ENCODE peak calls at places on chromosomes 16 and 17, in eight cellular contexts. One of them, this sample, is unnamed.
A peak's percentile ranks its signal among the peaks of the same experiment; 100 is the strongest.

GRCh38 chr16:89257757-89258465 is 40.4 kb downstream of the ZNF778 start:
- DNase-seq in bronchial epithelial cell: no peak
- DNase-seq in stomach: no peak
- DNase-seq in lower leg skin: no peak
- DNase-seq in MM.1S: no peak
- DNase-seq in right lobe of liver: no peak
- DNase-seq in fibroblast of lung: no peak
- DNase-seq in GM06990: no peak
- DNase-seq in this sample: no peak

GRCh38 chr16:10895053-10895946 is 18.3 kb downstream of the CIITA start:
- DNase-seq in lower leg skin: no peak
- DNase-seq in stomach: no peak
- DNase-seq in GM06990: no peak
- DNase-seq in bronchial epithelial cell: no peak
- DNase-seq in right lobe of liver: no peak
- DNase-seq in MM.1S: no peak
- DNase-seq in fibroblast of lung: peak; percentile 33
- DNase-seq in this sample: no peak

GRCh38 chr16:11404608-11405007 is 59.3 kb downstream of the RMI2 start:
- DNase-seq in bronchial epithelial cell: no peak
- DNase-seq in lower leg skin: no peak
- DNase-seq in right lobe of liver: no peak
- DNase-seq in stomach: no peak
- DNase-seq in fibroblast of lung: no peak
- DNase-seq in GM06990: no peak
- DNase-seq in MM.1S: no peak
- DNase-seq in this sample: no peak

GRCh38 chr17:16969931-16970906 is 1.7 kb downstream of the TNFRSF13B start:
- DNase-seq in lower leg skin: no peak
- DNase-seq in GM06990: peak; percentile 69
- DNase-seq in stomach: no peak
- DNase-seq in MM.1S: peak; percentile 92
- DNase-seq in fibroblast of lung: no peak
- DNase-seq in right lobe of liver: no peak
- DNase-seq in bronchial epithelial cell: no peak
- DNase-seq in this sample: no peak

GRCh38 chr17:77028900-77029299 is 111.9 kb upstream of the SEC14L1 start:
- DNase-seq in GM06990: no peak
- DNase-seq in bronchial epithelial cell: no peak
- DNase-seq in lower leg skin: no peak
- DNase-seq in stomach: no peak
- DNase-seq in right lobe of liver: no peak
- DNase-seq in MM.1S: no peak
- DNase-seq in fibroblast of lung: no peak
- DNase-seq in this sample: no peak

GRCh38 chr17:2214887-2215615 is 88.5 kb downstream of the SMG6 start:
- DNase-seq in fibroblast of lung: peak; percentile 90
- DNase-seq in MM.1S: peak; percentile 77
- DNase-seq in stomach: no peak
- DNase-seq in right lobe of liver: no peak
- DNase-seq in lower leg skin: no peak
- DNase-seq in bronchial epithelial cell: no peak
- DNase-seq in GM06990: no peak
- DNase-seq in this sample: no peak

GRCh38 chr16:57036315-57036714 is 47.0 kb downstream of the NLRC5 start:
- DNase-seq in right lobe of liver: no peak
- DNase-seq in fibroblast of lung: no peak
- DNase-seq in lower leg skin: no peak
- DNase-seq in stomach: no peak
- DNase-seq in GM06990: no peak
- DNase-seq in bronchial epithelial cell: no peak
- DNase-seq in MM.1S: no peak
- DNase-seq in this sample: peak; percentile 33

GRCh38 chr16:12754824-12755543 is 48.7 kb downstream of the CPPED1 start:
- DNase-seq in stomach: no peak
- DNase-seq in GM06990: no peak
- DNase-seq in lower leg skin: no peak
- DNase-seq in right lobe of liver: no peak
- DNase-seq in fibroblast of lung: no peak
- DNase-seq in bronchial epithelial cell: no peak
- DNase-seq in MM.1S: no peak
- DNase-seq in this sample: no peak

GRCh38 chr17:49548506-49549310 is 27.0 kb upstream of the NXPH3 start:
- DNase-seq in bronchial epithelial cell: peak; percentile 55
- DNase-seq in MM.1S: no peak
- DNase-seq in fibroblast of lung: peak; percentile 36
- DNase-seq in stomach: peak; percentile 55
- DNase-seq in lower leg skin: no peak
- DNase-seq in GM06990: no peak
- DNase-seq in right lobe of liver: no peak
- DNase-seq in this sample: no peak

GRCh38 chr16:964696-965395 is 5.9 kb downstream of the LMF1 start:
- DNase-seq in lower leg skin: no peak
- DNase-seq in fibroblast of lung: no peak
- DNase-seq in stomach: no peak
- DNase-seq in right lobe of liver: peak; percentile 41
- DNase-seq in bronchial epithelial cell: peak; percentile 30
- DNase-seq in MM.1S: no peak
- DNase-seq in GM06990: no peak
- DNase-seq in this sample: no peak

GRCh38 chr16:85046472-85046916 is 18.9 kb downstream of the KIAA0513 start:
- DNase-seq in right lobe of liver: no peak
- DNase-seq in MM.1S: no peak
- DNase-seq in fibroblast of lung: no peak
- DNase-seq in lower leg skin: no peak
- DNase-seq in bronchial epithelial cell: no peak
- DNase-seq in GM06990: no peak
- DNase-seq in stomach: no peak
- DNase-seq in this sample: no peak

GRCh38 chr16:50533317-50533716 is 14.9 kb upstream of the NKD1 start:
- DNase-seq in fibroblast of lung: no peak
- DNase-seq in right lobe of liver: peak; percentile 30
- DNase-seq in bronchial epithelial cell: no peak
- DNase-seq in stomach: no peak
- DNase-seq in MM.1S: no peak
- DNase-seq in lower leg skin: no peak
- DNase-seq in GM06990: no peak
- DNase-seq in this sample: no peak

GRCh38 chr17:63399856-63400255 is 46.2 kb downstream of the CYB561 start:
- DNase-seq in lower leg skin: peak; percentile 36
- DNase-seq in fibroblast of lung: peak; percentile 93
- DNase-seq in stomach: peak; percentile 40
- DNase-seq in MM.1S: no peak
- DNase-seq in right lobe of liver: no peak
- DNase-seq in bronchial epithelial cell: no peak
- DNase-seq in GM06990: no peak
- DNase-seq in this sample: no peak

GRCh38 chr17:50097455-50097854 is 2.3 kb downstream of the PDK2 start:
- DNase-seq in GM06990: no peak
- DNase-seq in fibroblast of lung: no peak
- DNase-seq in MM.1S: no peak
- DNase-seq in stomach: no peak
- DNase-seq in lower leg skin: no peak
- DNase-seq in right lobe of liver: no peak
- DNase-seq in bronchial epithelial cell: no peak
- DNase-seq in this sample: no peak

DNA sequence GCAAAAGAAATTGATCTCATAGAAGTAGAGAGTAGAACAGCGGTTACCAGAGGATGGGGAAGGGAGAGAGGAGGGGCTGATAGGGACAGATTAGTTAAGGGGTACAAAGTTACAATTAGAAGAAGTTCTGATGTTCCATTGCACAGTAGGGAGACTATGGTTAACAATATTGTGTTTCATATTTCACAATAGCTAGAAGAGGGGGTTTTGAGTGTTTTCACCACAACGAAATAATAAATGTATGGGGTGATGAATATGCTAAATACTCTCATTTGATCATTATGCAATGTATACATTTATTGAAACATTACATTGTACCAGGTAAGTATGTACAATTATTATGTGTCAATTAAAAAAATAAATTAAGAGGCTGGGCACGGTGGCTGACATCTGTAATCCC is 291.2 kb upstream of the KCNJ16 start:
- DNase-seq in stomach: no peak
- DNase-seq in bronchial epithelial cell: no peak
- DNase-seq in MM.1S: no peak
- DNase-seq in lower leg skin: no peak
- DNase-seq in right lobe of liver: no peak
- DNase-seq in fibroblast of lung: no peak
- DNase-seq in GM06990: no peak
- DNase-seq in this sample: no peak
- TF ChIP-seq CTCF in stomach: no peak
- TF ChIP-seq CTCF in bronchial epithelial cell: no peak
- TF ChIP-seq CTCF in MM.1S: no peak
- TF ChIP-seq CTCF in lower leg skin: no peak
- TF ChIP-seq CTCF in right lobe of liver: no peak
- TF ChIP-seq CTCF in fibroblast of lung: no peak
- TF ChIP-seq CTCF in GM06990: no peak
- TF ChIP-seq CTCF in this sample: no peak

DNA sequence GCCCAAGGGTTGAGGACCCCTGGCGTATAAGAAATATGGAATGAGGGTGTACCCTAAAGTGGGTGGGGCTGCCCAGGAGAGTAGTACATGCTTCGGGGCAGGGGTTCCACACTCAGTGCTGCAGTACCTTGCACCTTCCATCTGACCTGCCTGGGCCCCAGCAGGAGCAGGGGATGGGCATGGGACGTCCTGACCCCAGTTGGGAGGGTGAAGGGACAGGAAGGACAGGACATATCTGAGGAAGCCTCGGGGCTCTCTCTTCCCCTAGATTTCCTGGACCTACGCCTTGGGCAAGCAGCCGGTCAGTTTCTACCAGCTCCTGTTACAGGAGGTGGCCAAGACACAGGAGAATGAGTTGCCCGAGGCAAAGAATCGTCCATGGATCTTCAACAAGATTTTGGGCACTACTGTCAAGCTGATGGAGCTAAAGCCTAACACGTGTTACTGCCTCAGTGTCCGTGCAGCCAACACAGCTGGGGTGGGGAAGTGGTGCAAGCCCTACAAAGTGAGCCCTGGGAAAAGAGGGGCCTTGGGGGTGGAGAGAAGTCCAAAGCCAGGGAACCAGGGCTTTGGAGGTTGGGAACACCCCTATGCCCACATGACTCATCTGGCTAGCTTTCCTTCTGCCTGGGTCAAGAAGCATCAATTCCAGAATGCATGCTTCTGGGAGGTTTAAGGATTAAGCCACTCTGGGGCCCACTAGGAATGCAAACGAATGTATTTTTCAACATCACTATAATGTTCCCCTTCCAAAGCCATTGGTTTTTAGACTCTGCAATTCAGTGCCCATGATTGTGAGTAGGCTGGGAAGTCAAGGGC is 7.9 kb downstream of the FNDC8 start:
- DNase-seq in fibroblast of lung: peak; percentile 70
- DNase-seq in stomach: no peak
- DNase-seq in right lobe of liver: no peak
- DNase-seq in lower leg skin: no peak
- DNase-seq in GM06990: no peak
- DNase-seq in bronchial epithelial cell: no peak
- DNase-seq in MM.1S: no peak
- DNase-seq in this sample: no peak
- TF ChIP-seq CTCF in fibroblast of lung: no peak
- TF ChIP-seq CTCF in stomach: no peak
- TF ChIP-seq CTCF in right lobe of liver: no peak
- TF ChIP-seq CTCF in lower leg skin: no peak
- TF ChIP-seq CTCF in GM06990: no peak
- TF ChIP-seq CTCF in bronchial epithelial cell: no peak
- TF ChIP-seq CTCF in MM.1S: no peak
- TF ChIP-seq CTCF in this sample: no peak

DNA sequence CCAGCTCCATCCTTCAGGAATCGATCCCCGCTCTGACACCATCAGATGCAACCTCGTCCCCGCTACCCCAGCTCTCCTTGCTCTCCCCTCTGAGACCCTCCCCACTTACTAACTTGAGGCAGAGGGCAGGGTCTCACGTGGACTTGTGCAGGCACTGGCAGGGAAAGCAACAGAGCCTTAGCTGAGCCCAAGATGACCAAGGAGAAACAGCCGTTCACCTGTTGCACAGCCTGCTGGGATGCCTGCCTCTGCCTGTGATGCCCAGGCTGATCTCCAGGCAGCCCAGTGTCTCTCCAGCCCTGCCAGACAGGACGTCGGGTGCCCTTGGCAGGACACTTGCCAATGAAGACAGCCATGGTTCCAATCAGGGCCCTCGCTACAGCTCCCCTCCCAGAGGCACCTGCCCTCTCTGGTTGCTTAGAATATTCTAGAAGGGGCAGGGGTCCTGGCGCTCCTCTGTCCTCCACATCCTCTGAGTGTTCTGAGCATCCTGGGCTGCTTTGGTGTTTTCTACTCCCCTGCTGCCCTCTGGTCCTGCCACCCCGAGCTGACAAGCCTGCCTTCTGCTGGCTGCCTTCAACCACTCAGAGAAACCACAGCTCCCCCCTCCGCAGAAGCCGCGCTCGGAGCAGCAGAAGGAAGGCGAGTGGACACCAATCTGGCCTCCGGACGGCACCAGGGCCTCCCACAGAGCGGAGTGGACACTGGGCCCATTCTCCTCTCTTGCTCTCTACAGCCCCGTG is 6.7 kb downstream of the CEP295NL start:
- DNase-seq in right lobe of liver: no peak
- DNase-seq in bronchial epithelial cell: no peak
- DNase-seq in fibroblast of lung: no peak
- DNase-seq in MM.1S: no peak
- DNase-seq in GM06990: no peak
- DNase-seq in stomach: no peak
- DNase-seq in lower leg skin: no peak
- DNase-seq in this sample: no peak
- TF ChIP-seq CTCF in right lobe of liver: no peak
- TF ChIP-seq CTCF in bronchial epithelial cell: no peak
- TF ChIP-seq CTCF in fibroblast of lung: no peak
- TF ChIP-seq CTCF in MM.1S: no peak
- TF ChIP-seq CTCF in GM06990: no peak
- TF ChIP-seq CTCF in stomach: no peak
- TF ChIP-seq CTCF in lower leg skin: no peak
- TF ChIP-seq CTCF in this sample: no peak

GRCh38 chr17:8801135-8801840 is 2.1 kb upstream of the MFSD6L start:
- DNase-seq in bronchial epithelial cell: no peak
- DNase-seq in fibroblast of lung: no peak
- DNase-seq in right lobe of liver: no peak
- DNase-seq in lower leg skin: no peak
- DNase-seq in MM.1S: no peak
- DNase-seq in GM06990: no peak
- DNase-seq in stomach: no peak
- DNase-seq in this sample: no peak

GRCh38 chr17:8806206-8807069 is 7.3 kb upstream of the MFSD6L start:
- DNase-seq in stomach: no peak
- DNase-seq in lower leg skin: peak; percentile 0
- DNase-seq in fibroblast of lung: no peak
- DNase-seq in MM.1S: peak; percentile 82
- DNase-seq in right lobe of liver: no peak
- DNase-seq in bronchial epithelial cell: no peak
- DNase-seq in GM06990: no peak
- DNase-seq in this sample: no peak

GRCh38 chr17:8800656-8801055 is 1.5 kb upstream of the MFSD6L start:
- DNase-seq in GM06990: no peak
- DNase-seq in MM.1S: no peak
- DNase-seq in lower leg skin: no peak
- DNase-seq in bronchial epithelial cell: no peak
- DNase-seq in fibroblast of lung: no peak
- DNase-seq in right lobe of liver: no peak
- DNase-seq in stomach: no peak
- DNase-seq in this sample: no peak

GRCh38 chr17:8807070-8807550 is 7.9 kb upstream of the MFSD6L start:
- DNase-seq in stomach: no peak
- DNase-seq in GM06990: peak; percentile 85
- DNase-seq in right lobe of liver: no peak
- DNase-seq in bronchial epithelial cell: peak; percentile 27
- DNase-seq in MM.1S: peak; percentile 45
- DNase-seq in fibroblast of lung: no peak
- DNase-seq in lower leg skin: no peak
- DNase-seq in this sample: no peak

GRCh38 chr17:8803531-8804416 is 4.6 kb upstream of the MFSD6L start:
- DNase-seq in MM.1S: no peak
- DNase-seq in fibroblast of lung: no peak
- DNase-seq in stomach: no peak
- DNase-seq in right lobe of liver: no peak
- DNase-seq in lower leg skin: no peak
- DNase-seq in GM06990: no peak
- DNase-seq in bronchial epithelial cell: no peak
- DNase-seq in this sample: no peak
- TF ChIP-seq CTCF in MM.1S: no peak
- TF ChIP-seq CTCF in fibroblast of lung: no peak
- TF ChIP-seq CTCF in stomach: no peak
- TF ChIP-seq CTCF in right lobe of liver: no peak
- TF ChIP-seq CTCF in lower leg skin: no peak
- TF ChIP-seq CTCF in GM06990: no peak
- TF ChIP-seq CTCF in bronchial epithelial cell: no peak
- TF ChIP-seq CTCF in this sample: peak; percentile 34

This sample was measured in chondrocyte.